ENCODE peak calls at places on chromosome 4, in seven cellular contexts. One of them, this sample, is unnamed.

GRCh38 chr4:140057693-140058092 is 96.3 kb downstream of the MAML3 start:
- DNase-seq in left lung: no peak
- DNase-seq in T-helper 9 cell: no peak
- DNase-seq in stimulated activated CD4-positive, alpha-beta T cell treated with anti-CD3 and anti-CD28 coated beads, Interleukin-1b, Interleukin-23, amount 100 ng/mL, for 24 hours: no peak
- DNase-seq in NCI-H1436: no peak
- DNase-seq in astrocyte of the spinal cord: no peak
- DNase-seq in Peyer's patch: no peak
- DNase-seq in this sample: no peak

GRCh38 chr4:186472948-186473347 is 82.4 kb downstream of the MTNR1A start:
- DNase-seq in Peyer's patch: no peak
- DNase-seq in left lung: no peak
- DNase-seq in astrocyte of the spinal cord: peak
- DNase-seq in NCI-H1436: no peak
- DNase-seq in T-helper 9 cell: no peak
- DNase-seq in stimulated activated CD4-positive, alpha-beta T cell treated with anti-CD3 and anti-CD28 coated beads, Interleukin-1b, Interleukin-23, amount 100 ng/mL, for 24 hours: no peak
- DNase-seq in this sample: no peak

GRCh38 chr4:52102587-52102986 is 51.5 kb downstream of the SPATA18 start:
- DNase-seq in Peyer's patch: no peak
- DNase-seq in T-helper 9 cell: no peak
- DNase-seq in NCI-H1436: no peak
- DNase-seq in astrocyte of the spinal cord: peak
- DNase-seq in stimulated activated CD4-positive, alpha-beta T cell treated with anti-CD3 and anti-CD28 coated beads, Interleukin-1b, Interleukin-23, amount 100 ng/mL, for 24 hours: no peak
- DNase-seq in left lung: no peak
- DNase-seq in this sample: no peak

GRCh38 chr4:92305878-92306520 is 2.2 kb downstream of the GRID2 start:
- DNase-seq in NCI-H1436: no peak
- DNase-seq in Peyer's patch: no peak
- DNase-seq in T-helper 9 cell: no peak
- DNase-seq in left lung: peak
- DNase-seq in stimulated activated CD4-positive, alpha-beta T cell treated with anti-CD3 and anti-CD28 coated beads, Interleukin-1b, Interleukin-23, amount 100 ng/mL, for 24 hours: no peak
- DNase-seq in astrocyte of the spinal cord: no peak
- DNase-seq in this sample: no peak

GRCh38 chr4:4881432-4881831 is 22.0 kb downstream of the MSX1 start:
- DNase-seq in astrocyte of the spinal cord: no peak
- DNase-seq in left lung: no peak
- DNase-seq in T-helper 9 cell: no peak
- DNase-seq in stimulated activated CD4-positive, alpha-beta T cell treated with anti-CD3 and anti-CD28 coated beads, Interleukin-1b, Interleukin-23, amount 100 ng/mL, for 24 hours: no peak
- DNase-seq in NCI-H1436: no peak
- DNase-seq in Peyer's patch: no peak
- DNase-seq in this sample: no peak

GRCh38 chr4:139015948-139016451 is 419 bp downstream of the NOCT start:
- DNase-seq in Peyer's patch: peak
- DNase-seq in T-helper 9 cell: peak
- DNase-seq in stimulated activated CD4-positive, alpha-beta T cell treated with anti-CD3 and anti-CD28 coated beads, Interleukin-1b, Interleukin-23, amount 100 ng/mL, for 24 hours: peak
- DNase-seq in NCI-H1436: peak
- DNase-seq in astrocyte of the spinal cord: peak
- DNase-seq in left lung: peak
- DNase-seq in this sample: peak

GRCh38 chr4:73917081-73917501 is 47.9 kb downstream of the CXCL1 start:
- DNase-seq in left lung: no peak
- DNase-seq in astrocyte of the spinal cord: peak
- DNase-seq in T-helper 9 cell: no peak
- DNase-seq in NCI-H1436: no peak
- DNase-seq in stimulated activated CD4-positive, alpha-beta T cell treated with anti-CD3 and anti-CD28 coated beads, Interleukin-1b, Interleukin-23, amount 100 ng/mL, for 24 hours: no peak
- DNase-seq in Peyer's patch: no peak
- DNase-seq in this sample: no peak

GRCh38 chr4:26185436-26185835 is 135.4 kb upstream of the RBPJ start:
- DNase-seq in stimulated activated CD4-positive, alpha-beta T cell treated with anti-CD3 and anti-CD28 coated beads, Interleukin-1b, Interleukin-23, amount 100 ng/mL, for 24 hours: no peak
- DNase-seq in left lung: no peak
- DNase-seq in T-helper 9 cell: no peak
- DNase-seq in NCI-H1436: no peak
- DNase-seq in Peyer's patch: no peak
- DNase-seq in astrocyte of the spinal cord: no peak
- DNase-seq in this sample: no peak

GRCh38 chr4:15451181-15451865 is 18.4 kb upstream of the CC2D2A start:
- DNase-seq in astrocyte of the spinal cord: peak
- DNase-seq in NCI-H1436: no peak
- DNase-seq in Peyer's patch: no peak
- DNase-seq in stimulated activated CD4-positive, alpha-beta T cell treated with anti-CD3 and anti-CD28 coated beads, Interleukin-1b, Interleukin-23, amount 100 ng/mL, for 24 hours: no peak
- DNase-seq in T-helper 9 cell: no peak
- DNase-seq in left lung: no peak
- DNase-seq in this sample: no peak